ENCODE peak calls at places on chromosomes 4 and X, in ten cellular contexts. B is AG10803; L is bronchial epithelial cell; Y is GM20000; J is CD4-positive, alpha-beta T cell; D is BJ; O is OCI-LY7; G is A673; C is lower lobe of right lung; S is endothelial cell. A is an unnamed sample.

GRCh38 chr4:98687876-98688275 is 29.5 kb upstream of the TSPAN5 start:
- DNase-seq in B (peak), L (no peak), Y (no peak), J (no peak), D (no peak), O (no peak), G (no peak), C (no peak), S (no peak), A (no peak)

GRCh38 chrX:3728454-3728853 is 15.0 kb upstream of the PRKX start:
- DNase-seq in B (no peak), L (peak), Y (no peak), J (no peak), D (no peak), O (no peak), G (no peak), C (no peak), S (no peak), A (no peak)

GRCh38 chr4:113446019-113446418 is 315.5 kb downstream of the CAMK2D start:
- DNase-seq in B (peak), L (peak), Y (no peak), J (no peak), D (no peak), O (no peak), G (no peak), C (no peak), S (no peak), A (no peak)

GRCh38 chrX:6500717-6501116 is 34.2 kb downstream of the VCX3A start:
- DNase-seq in B (no peak), L (no peak), Y (no peak), J (no peak), D (no peak), O (no peak), G (no peak), C (no peak), S (no peak), A (no peak)

GRCh38 chrX:40871385-40872082 is 136.2 kb upstream of the MED14 start:
- DNase-seq in B (peak), L (peak), Y (peak), J (no peak), D (no peak), O (no peak), G (peak), C (no peak), S (no peak), A (no peak)

GRCh38 chrX:13415551-13415950 is 95.7 kb upstream of the ATXN3L start:
- DNase-seq in B (no peak), L (no peak), Y (no peak), J (no peak), D (no peak), O (no peak), G (no peak), C (no peak), S (no peak), A (no peak)

GRCh38 chrX:52576946-52577345 is 60.1 kb upstream of the XAGE1B start:
- DNase-seq in B (no peak), L (peak), Y (no peak), J (no peak), D (no peak), O (no peak), G (peak), C (no peak), S (no peak), A (no peak)

GRCh38 chr4:118032691-118033090 is 1.6 kb upstream of the NDST3 start:
- DNase-seq in B (no peak), L (peak), Y (no peak), J (no peak), D (no peak), O (no peak), G (no peak), C (no peak), S (no peak), A (no peak)

GRCh38 chrX:84737471-84737871 is 235.2 kb upstream of the HDX start:
- DNase-seq in B (peak), L (no peak), Y (no peak), J (no peak), D (no peak), O (no peak), G (no peak), C (no peak), S (no peak), A (no peak)

GRCh38 chr4:38529189-38530115 is 134.5 kb upstream of the KLF3 start:
- DNase-seq in B (no peak), L (peak), Y (peak), J (peak), D (no peak), O (peak), G (no peak), C (peak), S (peak), A (no peak)

GRCh38 chr4:182808673-182809416 is 108.3 kb downstream of the DCTD start:
- DNase-seq in B (peak), L (peak), Y (peak), J (peak), D (no peak), O (no peak), G (no peak), C (no peak), S (no peak), A (no peak)

GRCh38 chr4:87934973-87935372 is 40.5 kb upstream of the SPP1 start:
- DNase-seq in B (no peak), L (no peak), Y (no peak), J (no peak), D (no peak), O (no peak), G (no peak), C (no peak), S (no peak), A (no peak)

GRCh38 chr4:183333983-183334382 is 11.8 kb upstream of the CLDN24 start:
- DNase-seq in B (no peak), L (peak), Y (no peak), J (no peak), D (no peak), O (no peak), G (peak), C (no peak), S (no peak), A (no peak)

GRCh38 chr4:185742766-185743165 is 69.2 kb downstream of the SORBS2 start:
- DNase-seq in B (no peak), L (peak), Y (no peak), J (no peak), D (no peak), O (no peak), G (no peak), C (no peak), S (no peak), A (no peak)

GRCh38 chr4:140238353-140239041 is 84.5 kb upstream of the MAML3 start:
- DNase-seq in B (peak), L (peak), Y (no peak), J (no peak), D (no peak), O (no peak), G (peak), C (peak), S (no peak), A (no peak)

GRCh38 chrX:31260351-31260750 is 188.5 kb upstream of the FTHL17 start:
- DNase-seq in B (peak), L (peak), Y (no peak), J (no peak), D (no peak), O (no peak), G (no peak), C (no peak), S (no peak), A (no peak)

GRCh38 chrX:71573591-71573990 is 4.6 kb upstream of the GCNA start:
- DNase-seq in B (no peak), L (no peak), Y (no peak), J (no peak), D (no peak), O (no peak), G (no peak), C (no peak), S (no peak), A (no peak)

GRCh38 chrX:147626605-147627004 is 285.1 kb upstream of the FMR1 start:
- DNase-seq in B (no peak), L (no peak), Y (no peak), J (no peak), D (no peak), O (no peak), G (no peak), C (no peak), S (no peak), A (no peak)

GRCh38 chrX:154059231-154059630 is 38.3 kb downstream of the MECP2 start:
- DNase-seq in B (peak), L (no peak), Y (no peak), J (no peak), D (no peak), O (no peak), G (no peak), C (no peak), S (no peak), A (no peak)

DNA sequence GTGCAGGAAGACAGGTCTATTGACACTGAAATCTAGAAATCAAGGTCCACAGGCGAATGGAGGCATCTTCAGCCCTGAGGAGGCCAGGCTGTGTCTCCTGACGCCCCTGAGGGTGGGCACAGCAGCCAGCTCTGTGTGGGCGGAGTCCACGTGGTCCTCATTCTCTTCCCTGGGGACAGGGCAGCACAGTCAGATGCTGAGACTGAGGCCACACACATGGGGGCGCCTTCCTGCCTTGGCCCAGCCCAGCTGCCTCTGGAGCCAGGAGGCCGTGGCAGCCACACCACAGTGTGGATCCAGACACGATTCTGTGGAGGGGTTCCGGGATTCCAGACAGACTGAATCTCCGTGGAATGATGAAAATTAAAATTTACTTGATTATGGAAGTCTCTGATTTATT is 20.8 kb downstream of the FGFR3 start:
- DNase-seq in B (no peak), L (no peak), Y (no peak), J (no peak), D (no peak), O (no peak), G (peak), C (no peak), S (no peak), A (peak)
- TF ChIP-seq CTCF in B (peak), L (peak), Y (no peak), J (no peak), D (peak), O (peak), G (peak), C (no peak), S (no peak), A (no peak)

GRCh38 chr4:130309221-130309620 is 1213.3 kb downstream of the C4orf33 start:
- DNase-seq in B (no peak), L (no peak), Y (no peak), J (no peak), D (no peak), O (no peak), G (no peak), C (no peak), S (no peak), A (no peak)

DNA sequence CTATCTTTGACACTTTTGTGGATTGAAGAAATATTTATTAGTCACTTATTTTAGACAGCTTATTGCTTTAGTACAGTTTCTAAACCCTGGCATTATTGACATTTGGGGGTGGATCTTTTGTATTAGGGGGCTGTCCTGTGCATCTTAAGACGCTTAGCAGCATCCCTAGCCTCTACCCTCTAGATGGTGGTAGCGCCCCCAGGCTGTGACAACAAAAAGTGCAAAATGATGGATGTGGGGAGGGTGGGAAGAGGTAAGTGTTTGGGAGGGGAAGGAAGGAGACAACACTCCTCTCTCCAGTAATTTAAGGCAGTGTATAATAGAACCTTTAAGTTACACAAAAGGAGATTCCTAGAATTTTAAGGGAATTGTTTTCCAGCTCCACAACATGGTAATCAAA is 1210.6 kb downstream of the C4orf33 start:
- DNase-seq in B (no peak), L (no peak), Y (no peak), J (no peak), D (no peak), O (no peak), G (peak), C (no peak), S (peak), A (no peak)
- TF ChIP-seq CTCF in B (no peak), L (no peak), Y (no peak), J (no peak), D (no peak), O (peak), G (peak), C (no peak), S (no peak), A (no peak)

GRCh38 chr4:11428161-11428700 is 463 bp downstream of the HS3ST1 start:
- DNase-seq in B (no peak), L (peak), Y (no peak), J (no peak), D (no peak), O (no peak), G (no peak), C (no peak), S (peak), A (no peak)

GRCh38 chr4:11426716-11427115 is 2.0 kb downstream of the HS3ST1 start:
- DNase-seq in B (no peak), L (peak), Y (no peak), J (no peak), D (no peak), O (no peak), G (no peak), C (no peak), S (no peak), A (no peak)

GRCh38 chr4:11427201-11427996 is 1.3 kb downstream of the HS3ST1 start:
- DNase-seq in B (no peak), L (no peak), Y (no peak), J (no peak), D (no peak), O (no peak), G (no peak), C (no peak), S (no peak), A (no peak)

GRCh38 chr4:11429646-11430045 is 952 bp upstream of the HS3ST1 start:
- DNase-seq in B (no peak), L (peak), Y (no peak), J (no peak), D (no peak), O (no peak), G (no peak), C (no peak), S (no peak), A (no peak)

GRCh38 chr4:11428701-11429571 is at the start of gene HS3ST1:
- DNase-seq in B (no peak), L (peak), Y (peak), J (peak), D (no peak), O (no peak), G (no peak), C (peak), S (peak), A (peak)
- TF ChIP-seq CTCF in B (no peak), L (peak), Y (peak), J (no peak), D (no peak), O (no peak), G (no peak), C (peak), S (peak), A (peak)

GRCh38 chrX:105701310-105702052 is 120.9 kb upstream of the NRK start:
- DNase-seq in B (no peak), L (peak), Y (no peak), J (no peak), D (no peak), O (no peak), G (no peak), C (no peak), S (no peak), A (no peak)
- TF ChIP-seq CTCF in B (peak), L (no peak), Y (no peak), J (no peak), D (peak), O (peak), G (peak), C (no peak), S (no peak), A (peak)

DNA sequence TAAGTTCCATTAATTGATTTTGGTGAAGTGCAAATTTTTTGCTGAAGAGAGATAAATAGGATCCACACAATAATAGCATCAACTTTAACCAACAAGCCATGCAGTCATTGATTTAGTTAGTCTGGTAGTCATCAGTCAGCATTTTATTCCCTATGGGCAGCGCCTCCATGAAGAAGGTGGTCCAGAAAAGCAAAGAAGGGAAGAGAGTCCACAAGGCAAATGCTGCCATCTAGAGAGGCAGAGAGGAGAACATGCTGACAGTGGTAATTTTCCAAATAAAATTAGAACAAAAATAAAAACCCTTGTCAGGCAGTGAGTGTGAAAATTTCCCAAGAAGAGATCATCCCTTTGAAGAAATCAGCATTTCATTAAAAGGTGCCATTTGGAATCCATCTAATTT is 366.7 kb upstream of the FAM241A start:
- DNase-seq in B (peak), L (no peak), Y (no peak), J (no peak), D (no peak), O (no peak), G (peak), C (no peak), S (no peak), A (no peak)
- TF ChIP-seq CTCF in B (peak), L (peak), Y (no peak), J (no peak), D (peak), O (no peak), G (peak), C (no peak), S (no peak), A (peak)

GRCh38 chrX:38326086-38326485 is 1.2 kb downstream of the RPGR start:
- DNase-seq in B (no peak), L (no peak), Y (no peak), J (no peak), D (no peak), O (no peak), G (no peak), C (no peak), S (no peak), A (no peak)

GRCh38 chrX:38332505-38332904 is 5.2 kb upstream of the RPGR start:
- DNase-seq in B (no peak), L (no peak), Y (no peak), J (no peak), D (no peak), O (no peak), G (no peak), C (no peak), S (no peak), A (no peak)

GRCh38 chrX:38327007-38327774 is at the start of gene RPGR:
- DNase-seq in B (peak), L (peak), Y (peak), J (peak), D (peak), O (peak), G (peak), C (peak), S (peak), A (peak)

DNA sequence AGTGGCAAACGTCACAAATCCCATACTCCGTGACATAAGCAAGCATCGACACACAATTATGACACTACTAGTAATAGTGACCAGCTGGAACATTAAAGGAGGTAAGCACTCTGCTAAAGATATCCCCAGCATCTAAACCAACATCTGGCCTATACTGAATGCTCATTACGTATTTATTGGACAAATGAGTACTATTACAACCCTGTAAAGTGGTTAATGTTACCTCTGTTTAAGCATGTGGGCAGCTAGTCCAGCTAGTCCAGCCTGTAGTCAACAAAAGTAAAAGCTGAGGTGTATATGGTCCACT is 419 bp upstream of the RPGR start:
- DNase-seq in B (no peak), L (no peak), Y (no peak), J (no peak), D (no peak), O (no peak), G (no peak), C (no peak), S (no peak), A (no peak)
- TF ChIP-seq CTCF in B (no peak), L (no peak), Y (no peak), J (peak), D (no peak), O (peak), G (peak), C (no peak), S (no peak), A (peak)

DNA sequence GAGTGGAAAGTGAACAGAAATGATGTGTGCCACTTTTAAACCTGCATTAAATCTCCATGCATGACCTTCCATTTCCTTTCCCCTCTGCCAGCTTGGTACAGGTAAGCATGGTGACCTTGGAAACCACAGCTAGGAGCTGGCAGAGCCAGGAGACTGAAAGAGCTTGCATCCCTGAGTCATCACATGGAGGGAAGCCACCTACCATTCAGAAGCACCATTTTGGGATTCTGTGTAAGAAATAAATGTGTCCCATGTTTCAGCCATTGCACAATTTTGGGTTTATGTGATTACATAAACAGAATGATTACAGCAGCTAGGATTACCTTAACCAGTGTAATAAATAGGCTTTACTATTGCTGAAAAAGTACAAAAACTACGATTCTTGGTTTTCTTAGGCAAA is 17.3 kb upstream of the CCDC149 start:
- DNase-seq in B (peak), L (peak), Y (no peak), J (no peak), D (no peak), O (no peak), G (no peak), C (no peak), S (no peak), A (no peak)
- TF ChIP-seq CTCF in B (no peak), L (no peak), Y (no peak), J (no peak), D (no peak), O (no peak), G (no peak), C (no peak), S (no peak), A (no peak)

GRCh38 chr4:166169111-166169510 is 296.1 kb downstream of the TLL1 start:
- DNase-seq in B (no peak), L (peak), Y (peak), J (no peak), D (no peak), O (no peak), G (peak), C (no peak), S (peak), A (no peak)
- TF ChIP-seq CTCF in B (peak), L (peak), Y (no peak), J (no peak), D (peak), O (peak), G (peak), C (no peak), S (no peak), A (peak)